ENCODE peak calls at places on chromosomes 3 and 15, in ten cellular contexts. L is heart left ventricle; Y is effector CD4-positive, alpha-beta T cell; A is WTC11; F is stimulated activated CD4-positive, alpha-beta T cell treated with anti-CD3 and anti-CD28 coated beads, Interleukin-4, amount 100 ng/mL, for 24 hours; K is HFF-Myc; G is A172; C is CD4-positive, alpha-beta T cell; I is myocyte; W is fibroblast of lung. J is an unnamed sample.

GRCh38 chr3:123618768-123619484 is 34.1 kb upstream of the HACD2 start:
- DNase-seq in I (peak; percentile 74), L (peak; percentile 80), K (no peak), A (no peak), G (peak; percentile 40), F (no peak), Y (no peak), C (no peak), W (peak; percentile 94), J (no peak)

GRCh38 chr3:46113608-46114007 is 86.3 kb upstream of the XCR1 start:
- DNase-seq in A (no peak), W (no peak), L (no peak), C (no peak), G (peak; percentile 34), F (no peak), K (no peak), I (no peak), Y (no peak), J (no peak)

GRCh38 chr15:89184367-89184766 is 37.0 kb downstream of the RLBP1 start:
- DNase-seq in L (no peak), F (no peak), C (no peak), K (no peak), I (peak; percentile 83), A (no peak), W (no peak), Y (no peak), G (no peak), J (no peak)

GRCh38 chr3:112633191-112633590 is 7.8 kb downstream of the CCDC80 start:
- DNase-seq in W (no peak), K (no peak), I (no peak), Y (no peak), C (no peak), L (no peak), G (no peak), A (no peak), F (no peak), J (no peak)

GRCh38 chr3:142910280-142910679 is 21.4 kb upstream of the PCOLCE2 start:
- DNase-seq in K (no peak), C (no peak), Y (no peak), G (no peak), L (no peak), F (no peak), W (no peak), A (no peak), I (peak; percentile 6), J (no peak)

GRCh38 chr3:30007668-30008067 is 598.7 kb upstream of the TGFBR2 start:
- DNase-seq in I (no peak), F (no peak), L (no peak), Y (no peak), W (no peak), K (no peak), G (peak; percentile 27), A (no peak), C (no peak), J (no peak)

GRCh38 chr3:63847718-63848450 is 15.7 kb downstream of the THOC7 start:
- DNase-seq in L (no peak), K (no peak), W (no peak), I (no peak), C (no peak), A (no peak), Y (no peak), G (no peak), F (no peak), J (no peak)

GRCh38 chr15:72998226-72998625 is 54.0 kb upstream of the NEO1 start:
- DNase-seq in W (no peak), A (no peak), Y (no peak), C (no peak), K (no peak), I (no peak), F (no peak), G (no peak), L (no peak), J (no peak)

GRCh38 chr3:45773714-45774449 is 22.5 kb downstream of the SLC6A20 start:
- DNase-seq in A (no peak), K (no peak), F (no peak), L (no peak), G (no peak), I (no peak), Y (no peak), W (no peak), C (no peak), J (no peak)

GRCh38 chr15:48283361-48284157 is 47.7 kb upstream of the DUT start:
- DNase-seq in K (no peak), A (no peak), I (no peak), C (no peak), G (no peak), L (no peak), F (no peak), W (peak; percentile 12), Y (no peak), J (no peak)

GRCh38 chr3:103794656-103795055 is 1359.8 kb downstream of the ZPLD1 start:
- DNase-seq in A (no peak), I (no peak), K (no peak), W (no peak), G (peak; percentile 11), L (no peak), Y (no peak), F (no peak), C (no peak), J (no peak)

GRCh38 chr3:172519241-172519640 is 4.0 kb downstream of the TNFSF10 start:
- DNase-seq in W (peak; percentile 36), C (no peak), G (no peak), F (no peak), Y (no peak), L (no peak), K (no peak), I (no peak), A (no peak), J (no peak)

GRCh38 chr3:150497956-150498355 is 48.3 kb downstream of the SERP1 start:
- DNase-seq in F (no peak), Y (no peak), W (peak; percentile 48), L (no peak), I (no peak), A (no peak), G (peak; percentile 74), C (no peak), K (no peak), J (no peak)

GRCh38 chr3:48399387-48400172 is 27.6 kb downstream of the FBXW12 start:
- DNase-seq in K (no peak), I (peak; percentile 13), C (no peak), Y (no peak), L (no peak), F (no peak), G (no peak), W (no peak), A (no peak), J (no peak)

GRCh38 chr3:138774529-138775253 is 60.0 kb downstream of the PIK3CB start:
- DNase-seq in A (no peak), K (peak; percentile 99), I (peak; percentile 99), Y (no peak), W (peak; percentile 100), C (no peak), F (peak; percentile 49), G (peak; percentile 98), L (peak; percentile 69), J (peak; percentile 42)